ENCODE peak calls at places on chromosomes 16 and 17, in seven cellular contexts. Z, D, O, C, G, F and L are unnamed samples.

GRCh38 chr17:27481327-27481726 is 25.1 kb downstream of the KSR1 start:
- DNase-seq in G (no peak), Z (no peak), F (no peak), C (peak; percentile 62), D (peak; percentile 19), O (no peak), L (no peak)

GRCh38 chr17:7074931-7075330 is 5.1 kb downstream of the CLEC10A start:
- DNase-seq in F (no peak), D (no peak), C (no peak), Z (no peak), G (no peak), O (no peak), L (no peak)

GRCh38 chr17:81868674-81869220 is 2.4 kb downstream of the ARHGDIA start:
- DNase-seq in D (no peak), G (peak; percentile 82), O (peak; percentile 81), Z (no peak), C (no peak), F (no peak), L (no peak)

GRCh38 chr17:28174352-28175046 is 132.0 kb downstream of the NLK start:
- DNase-seq in C (peak; percentile 10), O (peak; percentile 10), Z (no peak), G (no peak), F (peak; percentile 36), D (no peak), L (no peak)

GRCh38 chr17:19339341-19339815 is 23.1 kb downstream of the B9D1 start:
- DNase-seq in D (no peak), O (no peak), C (no peak), F (no peak), Z (no peak), G (no peak), L (no peak)

GRCh38 chr16:15777533-15778203 is 79.2 kb downstream of the MYH11 start:
- DNase-seq in O (peak; percentile 52), Z (no peak), D (no peak), G (no peak), C (no peak), F (peak; percentile 61), L (no peak)

GRCh38 chr17:38869647-38870258 is at the start of gene LASP1:
- DNase-seq in O (peak; percentile 77), Z (peak; percentile 94), G (peak; percentile 62), D (peak; percentile 80), F (peak; percentile 93), C (peak; percentile 84), L (peak; percentile 93)

GRCh38 chr16:2855536-2855935 is 2.4 kb downstream of the PRSS22 start:
- DNase-seq in O (no peak), C (no peak), F (peak; percentile 25), Z (peak; percentile 6), D (no peak), G (no peak), L (no peak)

GRCh38 chr17:45234641-45235040 is 13.0 kb downstream of the FMNL1 start:
- DNase-seq in D (no peak), G (no peak), C (peak; percentile 55), F (peak; percentile 63), O (no peak), Z (no peak), L (no peak)

GRCh38 chr17:77365584-77366186 is 224.9 kb downstream of the SEC14L1 start:
- DNase-seq in D (no peak), O (peak; percentile 92), F (no peak), Z (peak; percentile 77), C (no peak), G (peak; percentile 40), L (peak; percentile 96)

GRCh38 chr17:61294777-61295176 is 104.9 kb upstream of the TBX2 start:
- DNase-seq in F (no peak), D (no peak), Z (no peak), C (no peak), G (no peak), O (peak; percentile 69), L (no peak)

GRCh38 chr16:51261919-51262318 is 110.8 kb upstream of the SALL1 start:
- DNase-seq in D (no peak), C (no peak), F (no peak), O (no peak), Z (no peak), G (no peak), L (no peak)

GRCh38 chr16:30535106-30535776 is 583 bp upstream of the ZNF747 start:
- DNase-seq in Z (no peak), F (no peak), G (no peak), C (peak; percentile 28), O (no peak), D (no peak), L (no peak)

GRCh38 chr16:11681526-11681925 is 13.3 kb downstream of the SNN start:
- DNase-seq in O (no peak), F (no peak), G (no peak), Z (no peak), D (no peak), C (no peak), L (peak; percentile 64)

GRCh38 chr16:814974-815373 is 14.4 kb upstream of the GNG13 start:
- DNase-seq in G (no peak), C (no peak), F (no peak), D (no peak), O (peak; percentile 90), Z (no peak), L (no peak)

GRCh38 chr16:49533436-49533835 is 159.8 kb downstream of the C16orf78 start:
- DNase-seq in G (no peak), F (no peak), O (no peak), C (no peak), D (no peak), Z (no peak), L (no peak)